ENCODE peak calls at places on chromosomes 1 and 21, in five cellular contexts. B is heart left ventricle, S is upper lobe of right lung, G is A549, O is heart right ventricle. K is an unnamed sample. For H3K4me1, the result is how much of the 10 kb centered on the place peaks cover.

GRCh38 chr1:229271448-229272120 is 673 bp downstream of the RAB4A start:
- DNase-seq in B (peak), S (no peak), G (peak), O (no peak), K (peak)

GRCh38 chr1:23984417-23985186 is 4.5 kb upstream of the SRSF10 start:
- DNase-seq in B (no peak), S (no peak), G (peak), O (no peak), K (peak)

GRCh38 chr1:76841460-76841859 is 25.8 kb upstream of the ST6GALNAC5 start:
- DNase-seq in B (no peak), S (no peak), G (no peak), O (no peak), K (no peak)

GRCh38 chr1:240831191-240831631 is 219.3 kb upstream of the GREM2 start:
- DNase-seq in B (no peak), S (no peak), G (no peak), O (no peak), K (no peak)

GRCh38 chr1:121459235-121459634 is 274.5 kb downstream of the SRGAP2C start:
- DNase-seq in B (no peak), S (no peak), G (no peak), O (no peak), K (no peak)

GRCh38 chr1:32878183-32878582 is 7.5 kb upstream of the FNDC5 start:
- DNase-seq in B (no peak), S (no peak), G (no peak), O (no peak), K (no peak)

GRCh38 chr1:22229374-22229773 is 86.5 kb upstream of the WNT4 start:
- DNase-seq in B (no peak), S (no peak), G (peak), O (no peak), K (peak)

GRCh38 chr1:3238705-3239278 is 169.8 kb downstream of the PRDM16 start:
- DNase-seq in B (no peak), S (no peak), G (no peak), O (no peak), K (no peak)

GRCh38 chr1:179121159-179121938 is 39.5 kb downstream of the TOR3A start:
- DNase-seq in B (no peak), S (no peak), G (peak), O (no peak), K (peak)

GRCh38 chr1:76278711-76279386 is 204.3 kb downstream of the ST6GALNAC3 start:
- DNase-seq in B (no peak), S (no peak), G (no peak), O (no peak), K (no peak)

GRCh38 chr1:21262282-21263051 is 27.8 kb downstream of the ECE1 start:
- DNase-seq in B (peak), S (no peak), G (peak), O (peak), K (peak)

GRCh38 chr1:38964140-38964548 is 22.5 kb upstream of the RHBDL2 start:
- DNase-seq in B (no peak), S (no peak), G (peak), O (no peak), K (no peak)

GRCh38 chr1:66365628-66366027 is 168.3 kb upstream of the SGIP1 start:
- DNase-seq in B (no peak), S (no peak), G (no peak), O (no peak), K (no peak)

GRCh38 chr1:103125219-103125618 is 16.9 kb upstream of the COL11A1 start:
- DNase-seq in B (no peak), S (no peak), G (no peak), O (no peak), K (no peak)

GRCh38 chr1:61241864-61242472 is 159.6 kb downstream of the NFIA start:
- DNase-seq in B (no peak), S (no peak), G (no peak), O (no peak), K (no peak)

GRCh38 chr21:34598931-34599400 is 15.9 kb downstream of the RCAN1 start:
- DNase-seq in B (no peak), S (no peak), G (no peak), O (no peak), K (no peak)

GRCh38 chr1:3391711-3392110 is 62.8 kb upstream of the ARHGEF16 start:
- DNase-seq in B (no peak), S (no peak), G (no peak), O (no peak), K (peak)

GRCh38 chr1:198088360-198089071 is 68.3 kb upstream of the NEK7 start:
- DNase-seq in B (no peak), S (no peak), G (peak), O (no peak), K (peak)

DNA sequence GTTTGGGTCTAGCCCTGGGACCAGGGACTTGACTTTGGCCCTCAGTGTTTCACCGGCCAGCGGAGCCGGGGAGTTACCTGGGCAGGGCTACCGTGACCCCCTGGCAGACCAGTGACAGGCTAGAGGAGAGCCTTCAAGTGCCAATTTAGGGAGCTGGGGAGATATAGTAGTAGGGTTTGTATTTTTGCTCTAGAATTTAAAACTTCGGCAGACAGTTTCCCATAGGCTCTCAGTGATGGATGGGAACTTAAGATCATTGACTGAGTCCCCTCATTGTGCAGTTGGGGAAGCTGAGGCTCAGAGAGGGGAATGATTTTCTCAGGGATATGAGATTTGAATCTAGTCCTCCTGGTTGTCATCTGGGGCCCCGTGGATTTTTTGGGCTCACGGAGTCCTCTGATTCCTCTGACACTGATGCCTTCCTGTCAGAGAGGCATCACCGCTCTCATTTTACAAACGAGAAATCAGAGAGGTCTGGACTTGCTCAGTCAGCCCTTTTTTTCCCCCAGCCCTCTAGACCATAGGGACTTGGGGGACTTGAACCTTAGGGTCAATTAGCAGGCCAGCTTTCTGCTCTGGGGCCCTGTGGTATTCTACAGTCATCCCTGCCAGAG is 58.3 kb upstream of the ACOT11 start:
- DNase-seq in B (no peak), S (no peak), G (no peak), O (no peak), K (no peak)
- H3K27ac ChIP-seq in B (peak), S (peak), G (peak), O (peak), K (no peak)

GRCh38 chr1:220887202-220887867 is 8.1 kb downstream of the HLX start:
- DNase-seq in B (no peak), S (no peak), G (no peak), O (no peak), K (no peak)
- H3K4me1 ChIP-seq in B (under half), S (under half), G (under half), O (under half), K (under half)

GRCh38 chr21:36725793-36726386 is 27.0 kb downstream of the SIM2 start:
- DNase-seq in B (no peak), S (peak), G (no peak), O (no peak), K (no peak)

GRCh38 chr21:36730291-36731281 is 31.7 kb downstream of the SIM2 start:
- DNase-seq in B (no peak), S (no peak), G (no peak), O (no peak), K (no peak)

GRCh38 chr21:36728371-36729111 is 29.6 kb downstream of the SIM2 start:
- DNase-seq in B (no peak), S (peak), G (no peak), O (no peak), K (no peak)

GRCh38 chr21:36729301-36729970 is 30.5 kb downstream of the SIM2 start:
- DNase-seq in B (no peak), S (peak), G (no peak), O (no peak), K (no peak)

DNA sequence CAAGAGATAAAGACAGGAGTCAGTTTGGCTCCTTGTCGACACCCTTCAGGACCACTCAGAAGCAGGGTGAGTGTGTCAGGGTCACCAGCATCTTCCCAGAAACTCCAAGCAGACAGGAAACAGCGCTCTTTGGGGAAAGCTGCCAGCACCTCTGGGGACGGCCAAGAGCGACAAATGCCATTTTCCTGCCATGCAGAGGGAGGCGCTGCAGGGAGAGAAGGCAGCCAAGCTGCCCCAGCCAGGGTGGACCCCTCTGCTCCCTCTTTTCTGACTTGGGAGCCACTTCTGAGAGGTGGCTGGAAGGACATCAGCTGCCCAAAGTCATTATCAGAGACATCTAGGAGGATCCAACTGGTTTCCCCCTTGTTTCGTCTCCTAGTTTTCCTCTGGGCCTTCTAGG is 29.0 kb downstream of the SIM2 start:
- DNase-seq in B (no peak), S (peak), G (no peak), O (no peak), K (no peak)
- TF ChIP-seq CTCF in B (no peak), S (no peak), G (no peak), O (no peak), K (peak)

DNA sequence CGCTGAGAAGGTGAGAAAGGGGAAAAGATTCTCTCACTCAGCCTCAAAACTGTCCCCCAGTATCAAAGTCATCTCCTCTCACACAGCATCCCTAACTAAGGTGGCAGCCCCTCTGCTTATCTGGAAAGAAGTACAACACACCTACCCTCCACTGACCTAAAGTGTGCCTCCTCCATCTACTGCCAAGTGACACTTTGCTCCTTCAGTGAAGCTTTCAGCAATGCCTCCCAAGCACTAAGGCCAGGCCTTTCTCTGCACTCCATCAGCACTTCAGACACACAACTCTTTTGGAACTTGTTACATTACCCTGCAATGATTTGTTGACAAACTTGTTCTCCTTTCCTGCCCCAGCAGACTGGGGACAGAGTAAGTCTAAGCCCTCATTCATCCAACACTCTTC is 1.4 kb downstream of the SH3BP5L start:
- DNase-seq in B (no peak), S (no peak), G (no peak), O (no peak), K (no peak)
- H3K27ac ChIP-seq in B (no peak), S (no peak), G (peak), O (no peak), K (no peak)

DNA sequence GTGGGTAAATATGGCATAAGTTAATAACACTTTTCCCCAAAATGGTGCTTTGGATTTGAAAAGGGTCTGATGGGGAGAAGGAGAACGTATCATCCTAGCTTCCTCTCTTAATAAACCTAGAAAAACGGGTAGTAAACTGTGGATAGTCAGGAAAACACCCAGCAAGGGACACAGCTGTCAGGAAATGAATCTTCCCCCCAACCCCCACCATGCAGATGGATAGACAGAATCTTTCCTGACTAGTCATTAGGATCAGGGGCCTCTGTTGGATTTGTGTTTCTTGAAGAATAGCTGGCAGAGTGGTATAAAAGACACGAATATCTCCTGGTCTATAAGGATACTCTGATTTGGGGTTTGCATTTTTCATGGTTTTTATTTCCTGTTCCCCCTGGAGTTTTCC is 22.5 kb upstream of the LAX1 start:
- DNase-seq in B (no peak), S (no peak), G (no peak), O (no peak), K (no peak)
- H3K4me1 ChIP-seq in B (under half), S (under half), G (under half), O (under half), K (under half)

GRCh38 chr1:168455764-168456163 is 88.0 kb downstream of the XCL2 start:
- DNase-seq in B (no peak), S (no peak), G (no peak), O (no peak), K (no peak)

GRCh38 chr1:168454211-168454815 is 89.5 kb downstream of the XCL2 start:
- DNase-seq in B (no peak), S (no peak), G (no peak), O (no peak), K (no peak)

GRCh38 chr1:168453056-168453455 is 90.7 kb downstream of the XCL2 start:
- DNase-seq in B (no peak), S (no peak), G (no peak), O (no peak), K (no peak)

GRCh38 chr1:168447871-168448270 is 95.9 kb downstream of the XCL2 start:
- DNase-seq in B (no peak), S (no peak), G (no peak), O (no peak), K (no peak)

DNA sequence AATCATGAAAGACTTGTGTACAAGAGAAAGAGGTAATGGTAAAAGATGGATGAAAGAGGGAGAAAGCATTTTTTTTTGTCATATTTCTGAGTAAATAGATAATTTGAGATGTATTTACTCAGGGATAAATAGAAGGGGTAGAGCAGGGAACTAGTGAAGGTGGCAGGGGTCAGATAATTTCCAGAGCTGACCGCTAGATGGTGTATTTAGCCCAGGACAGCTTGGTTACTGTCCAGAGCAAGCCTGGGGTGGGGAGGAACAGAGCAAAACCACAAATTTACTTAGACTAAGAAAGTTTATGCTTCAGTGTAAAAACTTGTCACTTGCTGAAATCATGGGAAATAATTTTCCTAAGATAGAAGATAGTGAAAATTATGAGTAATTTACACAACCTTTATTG is 91.5 kb downstream of the XCL2 start:
- DNase-seq in B (no peak), S (no peak), G (peak), O (no peak), K (no peak)
- TF ChIP-seq CTCF in B (no peak), S (no peak), G (peak), O (no peak), K (peak)

K was measured in cardiac muscle cell.